ENCODE peak calls at places on chromosomes 5 and 9, in six cellular contexts. B, Z, Q, Y, S and D are unnamed samples.

GRCh38 chr5:59061377-59061776 is 478.5 kb downstream of the RAB3C start:
- DNase-seq in S (no peak), B (peak; percentile 68), Y (no peak), Z (no peak), Q (no peak), D (no peak)

GRCh38 chr5:139523635-139524445 is 37.3 kb upstream of the UBE2D2 start:
- DNase-seq in Q (no peak), B (no peak), Y (no peak), S (no peak), Z (peak; percentile 46), D (no peak)

GRCh38 chr5:173228107-173228506 is 6.9 kb downstream of the NKX2-5 start:
- DNase-seq in B (no peak), S (no peak), Q (no peak), Y (no peak), Z (no peak), D (no peak)

GRCh38 chr9:108580021-108580439 is 275.8 kb downstream of the ACTL7B start:
- DNase-seq in Q (no peak), S (no peak), Y (no peak), B (no peak), Z (no peak), D (no peak)

GRCh38 chr9:99782962-99783718 is 38.5 kb upstream of the NR4A3 start:
- DNase-seq in S (no peak), Q (no peak), B (no peak), Y (no peak), Z (no peak), D (no peak)

GRCh38 chr5:110105692-110106091 is 416.0 kb downstream of the MAN2A1 start:
- DNase-seq in B (no peak), S (no peak), Y (no peak), Z (no peak), Q (no peak), D (no peak)

GRCh38 chr9:137492464-137493162 is 33.5 kb upstream of the NSMF start:
- DNase-seq in S (no peak), B (no peak), Z (no peak), Y (no peak), Q (peak; percentile 84), D (peak; percentile 97)

GRCh38 chr9:82354260-82354659 is 365.7 kb downstream of the SPATA31D1 start:
- DNase-seq in Q (no peak), Z (no peak), S (no peak), Y (no peak), B (peak; percentile 93), D (no peak)

GRCh38 chr5:40410939-40411635 is 268.6 kb upstream of the PTGER4 start:
- DNase-seq in S (no peak), Z (no peak), B (peak; percentile 60), Y (no peak), Q (no peak), D (no peak)

GRCh38 chr5:179268399-179268952 is 76.8 kb downstream of the ADAMTS2 start:
- DNase-seq in B (no peak), S (no peak), Y (no peak), Z (no peak), Q (peak; percentile 18), D (peak; percentile 9)

GRCh38 chr5:61479850-61480614 is 148.0 kb downstream of the ZSWIM6 start:
- DNase-seq in Y (no peak), Z (no peak), Q (no peak), B (no peak), S (no peak), D (no peak)

GRCh38 chr5:28190011-28190410 is 1151.6 kb upstream of the CDH9 start:
- DNase-seq in Q (no peak), S (no peak), Z (no peak), B (no peak), Y (no peak), D (no peak)

GRCh38 chr9:129598089-129598596 is 22.8 kb downstream of the C9orf50 start:
- DNase-seq in B (no peak), Y (no peak), Z (no peak), Q (no peak), S (no peak), D (no peak)

GRCh38 chr9:112544477-112544876 is 57.9 kb downstream of the KIAA1958 start:
- DNase-seq in Z (no peak), S (no peak), Q (no peak), Y (no peak), B (no peak), D (no peak)

GRCh38 chr5:140372971-140373487 is 13.0 kb downstream of the SLC4A9 start:
- DNase-seq in Y (peak; percentile 38), S (peak; percentile 32), B (peak; percentile 69), Z (peak; percentile 86), Q (peak; percentile 79), D (peak; percentile 82)

GRCh38 chr5:97297063-97297715 is 114.1 kb upstream of the RIOK2 start:
- DNase-seq in Y (no peak), B (peak; percentile 23), Q (peak; percentile 32), S (no peak), Z (peak; percentile 89), D (peak; percentile 45)

GRCh38 chr5:154514331-154514730 is 36.3 kb upstream of the HAND1 start:
- DNase-seq in B (no peak), Z (no peak), Q (no peak), S (no peak), Y (no peak), D (no peak)
- H3K4me1 ChIP-seq in B (no peaks in the 10 kb centered on the region), Z (peaks cover 8% of the 10 kb centered on the region), Q (peaks cover 43% of the 10 kb centered on the region), S (no peaks in the 10 kb centered on the region), Y (no peaks in the 10 kb centered on the region), D (peaks cover 40% of the 10 kb centered on the region)

GRCh38 chr5:74816875-74817274 is 49.3 kb downstream of the FAM169A start:
- DNase-seq in B (no peak), S (no peak), Z (no peak), Y (no peak), Q (no peak), D (no peak)
- H3K4me3 ChIP-seq in B (no peak overlapping the region), S (no peak overlapping the region), Z (no peak overlapping the region), Y (no peak overlapping the region), Q (no peak overlapping the region), D (no peak overlapping the region)

DNA sequence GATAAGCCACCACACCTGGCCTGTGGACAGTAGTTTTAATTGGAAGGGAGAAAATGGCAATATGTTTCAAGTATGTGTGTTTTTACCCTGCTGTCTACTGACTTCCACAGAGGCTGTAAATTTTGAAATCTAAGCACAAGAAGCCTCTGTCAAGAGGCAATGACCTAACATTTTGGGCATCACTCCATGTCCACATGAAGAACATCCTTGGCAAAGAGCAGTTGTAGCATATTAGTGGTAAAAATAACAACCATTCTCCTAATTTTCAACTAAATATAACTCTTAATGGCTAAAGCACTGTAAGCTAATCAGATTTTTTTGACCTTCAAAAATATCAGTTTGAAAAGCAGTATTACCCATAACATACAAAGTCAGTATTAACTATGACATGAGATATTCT is 100.3 kb upstream of the APC start:
- DNase-seq in Q (no peak), S (no peak), B (no peak), Z (no peak), Y (no peak), D (no peak)
- H3K9me3 ChIP-seq in Q (no peaks in the 10 kb centered on the region), S (no peaks in the 10 kb centered on the region), B (no peaks in the 10 kb centered on the region), Z (no peaks in the 10 kb centered on the region), Y (no peaks in the 10 kb centered on the region), D (no peaks in the 10 kb centered on the region)

DNA sequence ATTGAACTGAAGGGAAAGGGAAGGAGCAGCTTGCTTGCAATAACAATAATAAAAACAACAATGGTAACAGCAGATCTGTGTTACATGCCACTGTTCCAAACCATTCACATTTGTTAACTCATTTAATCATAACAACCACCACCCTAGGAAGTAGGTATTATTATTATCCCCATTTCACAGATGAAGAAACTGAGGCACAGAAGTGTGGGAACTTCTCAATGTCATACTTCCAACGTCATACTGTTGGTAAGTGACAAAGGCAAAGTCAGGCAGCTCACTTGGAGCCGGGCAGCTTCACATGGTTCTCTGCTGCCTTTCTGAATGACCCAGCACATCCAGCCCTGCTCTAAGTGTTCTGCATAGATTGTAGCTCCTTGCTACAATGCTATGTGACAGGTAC is 72.6 kb downstream of the FOXD1 start:
- DNase-seq in Q (no peak), Z (no peak), S (no peak), Y (no peak), B (no peak), D (no peak)
- H3K4me1 ChIP-seq in Q (no peaks in the 10 kb centered on the region), Z (peaks cover 5% of the 10 kb centered on the region), S (peaks cover 11% of the 10 kb centered on the region), Y (peaks cover 11% of the 10 kb centered on the region), B (peaks cover 25% of the 10 kb centered on the region), D (peaks cover 33% of the 10 kb centered on the region)

GRCh38 chr9:130824079-130824478 is 11.0 kb upstream of the ABL1 start:
- DNase-seq in S (no peak), Q (no peak), Y (no peak), B (no peak), Z (no peak), D (no peak)
- H3K4me3 ChIP-seq in S (no peak overlapping the region), Q (no peak overlapping the region), Y (no peak overlapping the region), B (no peak overlapping the region), Z (peak overlapping the region; percentile 30), D (no peak overlapping the region)

DNA sequence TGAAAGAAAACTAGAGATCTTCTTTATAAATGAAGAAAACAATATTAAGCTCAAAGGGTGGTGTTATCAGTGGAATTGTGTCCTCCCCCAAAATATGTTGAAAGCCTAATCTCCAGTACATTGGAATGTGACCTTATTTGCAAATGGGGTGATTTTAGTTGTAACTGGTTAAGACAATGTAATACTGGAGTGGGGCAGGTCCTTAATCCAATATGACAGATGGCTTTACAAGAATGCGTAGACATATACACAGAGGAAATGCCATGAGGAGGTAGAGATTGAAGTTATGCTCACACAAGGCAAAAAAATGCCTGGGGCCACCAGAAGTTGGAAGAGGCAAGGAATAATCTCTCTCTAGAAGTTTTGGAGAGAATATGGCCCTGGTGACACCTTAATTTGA is 13.7 kb upstream of the TRIM32 start:
- DNase-seq in Q (no peak), B (no peak), S (no peak), Z (no peak), Y (no peak), D (no peak)
- H3K9me3 ChIP-seq in Q (no peaks in the 10 kb centered on the region), B (peaks cover 11% of the 10 kb centered on the region), S (peaks cover 8% of the 10 kb centered on the region), Z (peaks cover 4% of the 10 kb centered on the region), Y (no peaks in the 10 kb centered on the region), D (no peaks in the 10 kb centered on the region)